ENCODE peak calls at places on chromosomes 5 and 9, in five cellular contexts. J is stomach, I is IMR-90, U is body of pancreas, N is endodermal cell. Q is an unnamed sample.
A peak's percentile ranks its signal among the peaks of the same experiment; 100 is the strongest.

GRCh38 chr5:73791389-73791788 is 165.4 kb downstream of the ARHGEF28 start:
- DNase-seq in U (no peak), J (no peak), N (no peak), I (no peak), Q (no peak)

GRCh38 chr5:10468256-10468655 is 26.6 kb downstream of the ROPN1L start:
- DNase-seq in J (no peak), N (no peak), U (no peak), I (no peak), Q (no peak)

GRCh38 chr5:172437445-172438303 is 16.7 kb downstream of the SH3PXD2B start:
- DNase-seq in N (no peak), U (peak; percentile 79), I (peak; percentile 79), J (peak; percentile 51), Q (no peak)

GRCh38 chr5:5770825-5771224 is 348.3 kb downstream of the ICE1 start:
- DNase-seq in U (no peak), J (no peak), N (no peak), I (no peak), Q (no peak)

GRCh38 chr9:16039103-16039987 is 486.5 kb downstream of the CCDC171 start:
- DNase-seq in J (no peak), I (peak; percentile 51), U (no peak), N (peak; percentile 56), Q (no peak)

GRCh38 chr9:2164268-2164667 is 149.1 kb downstream of the SMARCA2 start:
- DNase-seq in U (no peak), N (no peak), J (no peak), I (no peak), Q (no peak)

GRCh38 chr9:120924698-120925534 is 1.7 kb downstream of the TRAF1 start:
- DNase-seq in U (no peak), J (no peak), I (peak; percentile 35), N (peak; percentile 63), Q (no peak)

GRCh38 chr5:52987711-52988329 is 1.3 kb upstream of the ITGA2 start:
- DNase-seq in N (no peak), U (peak; percentile 9), I (peak; percentile 68), J (no peak), Q (no peak)

GRCh38 chr9:131656356-131657030 is 83.4 kb downstream of the RAPGEF1 start:
- DNase-seq in U (peak; percentile 85), I (no peak), J (peak; percentile 62), N (no peak), Q (peak; percentile 87)

GRCh38 chr9:130938652-130939404 is at the start of gene FIBCD1:
- DNase-seq in J (no peak), I (peak; percentile 34), U (no peak), N (peak; percentile 86), Q (peak; percentile 64)

GRCh38 chr5:174843263-174844250 is 119.2 kb downstream of the MSX2 start:
- DNase-seq in J (no peak), N (peak; percentile 78), U (no peak), I (no peak), Q (no peak)

GRCh38 chr9:75238311-75238976 is 150.1 kb downstream of the OSTF1 start:
- DNase-seq in I (peak; percentile 68), U (peak; percentile 77), N (peak; percentile 85), J (peak; percentile 60), Q (peak; percentile 50)

GRCh38 chr5:59693492-59693891 is 200.0 kb downstream of the PDE4D start:
- DNase-seq in I (no peak), U (no peak), N (no peak), J (no peak), Q (no peak)

GRCh38 chr9:109880276-109881169 is 100.5 kb downstream of the PALM2AKAP2 start:
- DNase-seq in J (no peak), N (peak; percentile 87), U (no peak), I (peak; percentile 41), Q (peak; percentile 28)

GRCh38 chr5:113776168-113776567 is 262.7 kb downstream of the YTHDC2 start:
- DNase-seq in N (peak; percentile 56), I (no peak), U (no peak), J (no peak), Q (no peak)

GRCh38 chr5:71810023-71810422 is 90.9 kb downstream of the CARTPT start:
- DNase-seq in N (peak; percentile 59), U (no peak), I (no peak), J (no peak), Q (no peak)

GRCh38 chr5:176446884-176447537 is 1.2 kb upstream of the FAF2 start:
- DNase-seq in I (no peak), U (peak; percentile 7), J (no peak), N (peak; percentile 69), Q (peak; percentile 62)

GRCh38 chr9:101064206-101064605 is 35.7 kb downstream of the PLPPR1 start:
- DNase-seq in U (no peak), N (no peak), J (no peak), I (no peak), Q (no peak)

GRCh38 chr5:82421119-82421518 is 143.0 kb upstream of the RPS23 start:
- DNase-seq in I (peak; percentile 89), U (no peak), N (no peak), J (no peak), Q (no peak)

GRCh38 chr5:27140831-27141230 is 102.4 kb upstream of the CDH9 start:
- DNase-seq in U (no peak), J (no peak), I (no peak), N (no peak), Q (no peak)

GRCh38 chr5:160555836-160556660 is 134.4 kb downstream of the PTTG1 start:
- DNase-seq in U (no peak), I (no peak), N (peak; percentile 25), J (no peak), Q (peak; percentile 17)

GRCh38 chr9:79764377-79764776 is 192.6 kb downstream of the TLE4 start:
- DNase-seq in J (no peak), N (no peak), U (peak; percentile 34), I (peak; percentile 98), Q (peak; percentile 29)

GRCh38 chr9:16417101-16417500 is 453.4 kb downstream of the BNC2 start:
- DNase-seq in N (no peak), I (peak; percentile 96), U (peak; percentile 7), J (no peak), Q (peak; percentile 12)

GRCh38 chr9:27865031-27865438 is 291.8 kb upstream of the C9orf72 start:
- DNase-seq in J (no peak), N (no peak), U (no peak), I (no peak), Q (no peak)

GRCh38 chr9:91071185-91071990 is 269.8 kb downstream of the SYK start:
- DNase-seq in U (no peak), N (no peak), I (peak; percentile 99), J (no peak), Q (no peak)

GRCh38 chr5:134512661-134512999 is 12.8 kb upstream of the JADE2 start:
- DNase-seq in U (no peak), I (no peak), J (no peak), N (no peak), Q (no peak)

GRCh38 chr5:81310402-81311063 is 9.1 kb downstream of the ZCCHC9 start:
- DNase-seq in J (no peak), U (no peak), I (no peak), N (no peak), Q (no peak)

GRCh38 chr5:163596536-163596935 is 91.1 kb downstream of the MAT2B start:
- DNase-seq in U (no peak), J (no peak), N (no peak), I (no peak), Q (no peak)

GRCh38 chr9:134656334-134657034 is 14.9 kb downstream of the COL5A1 start:
- DNase-seq in N (peak; percentile 70), I (no peak), U (no peak), J (no peak), Q (no peak)
- TF ChIP-seq CTCF in N (peak; percentile 35), I (peak; percentile 27), U (no peak), J (no peak), Q (no peak)

GRCh38 chr9:110947645-110948044 is 90.6 kb downstream of the LPAR1 start:
- DNase-seq in I (no peak), J (no peak), U (no peak), N (no peak), Q (no peak)

GRCh38 chr9:110952018-110952864 is 86.0 kb downstream of the LPAR1 start:
- DNase-seq in J (no peak), N (no peak), I (no peak), U (no peak), Q (no peak)

GRCh38 chr9:110954822-110955291 is 83.4 kb downstream of the LPAR1 start:
- DNase-seq in U (no peak), J (no peak), N (no peak), I (peak; percentile 64), Q (no peak)

GRCh38 chr9:110949081-110949480 is 89.2 kb downstream of the LPAR1 start:
- DNase-seq in I (no peak), J (no peak), N (no peak), U (no peak), Q (no peak)

DNA sequence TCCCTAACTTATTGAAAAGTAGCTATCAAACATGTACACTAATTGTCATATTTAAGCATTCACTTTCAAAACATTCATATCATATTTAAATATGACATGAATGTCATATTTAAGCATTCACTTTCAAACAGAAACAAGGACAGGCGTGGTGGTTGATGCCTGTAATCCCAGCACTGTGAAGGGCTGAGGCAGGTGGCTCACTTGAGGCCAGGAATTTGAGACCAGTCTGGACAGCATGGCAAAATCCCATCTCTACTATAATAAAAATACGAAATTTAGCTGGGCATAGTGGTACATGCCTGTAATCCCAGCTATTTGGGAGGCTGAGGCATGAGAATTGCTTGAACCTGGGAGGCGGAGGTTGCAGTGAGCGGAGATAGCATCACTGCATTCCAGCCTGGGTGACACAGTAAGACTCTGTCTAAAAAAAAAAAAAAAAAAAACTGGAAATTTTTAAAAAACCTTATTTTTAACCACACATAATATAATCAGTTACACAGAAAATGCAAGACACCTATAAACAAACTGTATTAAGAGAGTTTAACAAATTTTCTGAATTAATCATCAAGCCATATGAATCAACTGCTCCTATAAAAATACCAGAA is 88.1 kb downstream of the LPAR1 start:
- DNase-seq in J (no peak), N (no peak), U (no peak), I (peak; percentile 61), Q (no peak)
- H3K4me1 ChIP-seq in J (peaks cover 30% of the 10 kb centered on the region), N (no peaks in the 10 kb centered on the region), U (no peaks in the 10 kb centered on the region), I (peaks cover 23% of the 10 kb centered on the region), Q (no peaks in the 10 kb centered on the region)

GRCh38 chr5:148113243-148113642 is 49.5 kb downstream of the SPINK5 start:
- DNase-seq in J (no peak), N (no peak), I (no peak), U (no peak), Q (no peak)

GRCh38 chr5:148104226-148104625 is 40.4 kb downstream of the SPINK5 start:
- DNase-seq in J (no peak), I (no peak), U (no peak), N (no peak), Q (no peak)

GRCh38 chr5:148107608-148108007 is 43.8 kb downstream of the SPINK5 start:
- DNase-seq in U (no peak), I (no peak), J (no peak), N (no peak), Q (peak; percentile 18)
- TF ChIP-seq CTCF in U (no peak), I (no peak), J (no peak), N (peak; percentile 63), Q (no peak)

GRCh38 chr5:14201325-14202061 is 58.4 kb downstream of the TRIO start:
- DNase-seq in J (no peak), I (peak; percentile 79), U (no peak), N (no peak), Q (no peak)

GRCh38 chr5:14206028-14206725 is 63.0 kb downstream of the TRIO start:
- DNase-seq in I (no peak), N (no peak), U (no peak), J (no peak), Q (no peak)

GRCh38 chr5:14202462-14202861 is 59.3 kb downstream of the TRIO start:
- DNase-seq in I (no peak), N (no peak), U (no peak), J (no peak), Q (no peak)

GRCh38 chr5:14204011-14204670 is 61.0 kb downstream of the TRIO start:
- DNase-seq in U (no peak), J (no peak), N (no peak), I (no peak), Q (no peak)

GRCh38 chr5:14204785-14205321 is 61.7 kb downstream of the TRIO start:
- DNase-seq in N (no peak), J (peak; percentile 44), I (peak; percentile 82), U (peak; percentile 74), Q (peak; percentile 82)
- H3K4me1 ChIP-seq in N (peaks cover 4% of the 10 kb centered on the region), J (peaks cover 97% of the 10 kb centered on the region), I (peaks cover 38% of the 10 kb centered on the region), U (peaks cover 22% of the 10 kb centered on the region), Q (peaks cover 51% of the 10 kb centered on the region)

Q was measured in mucosa of descending colon.